ENCODE peak calls at places on chromosome X, in eight cellular contexts. J is lower lobe of right lung; C is PC-9; B is stomach; L is right lobe of liver; S is neural progenitor cell; W is CD8-positive, alpha-beta memory T cell; M is heart left ventricle. I is an unnamed sample. For H3K4me1, H3K9me3 and H3K27me3, the result is how much of the 10 kb centered on the place peaks cover.

GRCh38 chrX:102339312-102340298 is 92.6 kb downstream of the NXF2 start:
- DNase-seq in J (peak), C (no peak), B (no peak), L (no peak), S (no peak), W (peak), M (peak), I (no peak)

GRCh38 chrX:68831405-68832100 is 2.7 kb downstream of the EFNB1 start:
- DNase-seq in J (no peak), C (no peak), B (no peak), L (no peak), S (no peak), W (no peak), M (no peak), I (no peak)

GRCh38 chrX:69133561-69134542 is 31.4 kb downstream of the PJA1 start:
- DNase-seq in J (no peak), C (peak), B (no peak), L (no peak), S (peak), W (no peak), M (no peak), I (no peak)

GRCh38 chrX:30906726-30907125 is 17.7 kb upstream of the TAB3 start:
- DNase-seq in J (no peak), C (peak), B (no peak), L (no peak), S (no peak), W (no peak), M (no peak), I (no peak)

GRCh38 chrX:107683124-107683895 is 55.0 kb downstream of the PRPS1 start:
- DNase-seq in J (no peak), C (peak), B (peak), L (peak), S (no peak), W (no peak), M (no peak), I (no peak)

GRCh38 chrX:319579-320125 is 1.1 kb upstream of the GTPBP6 start:
- DNase-seq in J (peak), C (no peak), B (no peak), L (peak), S (peak), W (no peak), M (peak), I (peak)

GRCh38 chrX:16512401-16512776 is 137.6 kb upstream of the S100G start:
- DNase-seq in J (no peak), C (no peak), B (no peak), L (no peak), S (peak), W (no peak), M (no peak), I (no peak)

GRCh38 chrX:15188039-15188438 is 81.8 kb downstream of the ASB9 start:
- DNase-seq in J (no peak), C (no peak), B (no peak), L (no peak), S (no peak), W (no peak), M (no peak), I (no peak)

GRCh38 chrX:22095306-22095705 is 63.2 kb downstream of the PHEX start:
- DNase-seq in J (no peak), C (no peak), B (no peak), L (no peak), S (peak), W (no peak), M (no peak), I (no peak)

GRCh38 chrX:153638436-153639176 is 8.4 kb upstream of the DUSP9 start:
- DNase-seq in J (no peak), C (no peak), B (peak), L (no peak), S (no peak), W (no peak), M (no peak), I (no peak)

GRCh38 chrX:132272826-132273225 is 53.6 kb upstream of the RAP2C start:
- DNase-seq in J (no peak), C (no peak), B (no peak), L (no peak), S (no peak), W (no peak), M (no peak), I (no peak)

GRCh38 chrX:17376381-17377046 is 1.5 kb downstream of the NHS start:
- DNase-seq in J (no peak), C (peak), B (no peak), L (no peak), S (peak), W (no peak), M (no peak), I (no peak)

GRCh38 chrX:108811891-108812290 is 75.5 kb upstream of the IRS4 start:
- DNase-seq in J (no peak), C (no peak), B (no peak), L (no peak), S (peak), W (no peak), M (no peak), I (no peak)

GRCh38 chrX:70554081-70554480 is 109.4 kb downstream of the DLG3 start:
- DNase-seq in J (no peak), C (peak), B (no peak), L (no peak), S (no peak), W (no peak), M (no peak), I (no peak)

DNA sequence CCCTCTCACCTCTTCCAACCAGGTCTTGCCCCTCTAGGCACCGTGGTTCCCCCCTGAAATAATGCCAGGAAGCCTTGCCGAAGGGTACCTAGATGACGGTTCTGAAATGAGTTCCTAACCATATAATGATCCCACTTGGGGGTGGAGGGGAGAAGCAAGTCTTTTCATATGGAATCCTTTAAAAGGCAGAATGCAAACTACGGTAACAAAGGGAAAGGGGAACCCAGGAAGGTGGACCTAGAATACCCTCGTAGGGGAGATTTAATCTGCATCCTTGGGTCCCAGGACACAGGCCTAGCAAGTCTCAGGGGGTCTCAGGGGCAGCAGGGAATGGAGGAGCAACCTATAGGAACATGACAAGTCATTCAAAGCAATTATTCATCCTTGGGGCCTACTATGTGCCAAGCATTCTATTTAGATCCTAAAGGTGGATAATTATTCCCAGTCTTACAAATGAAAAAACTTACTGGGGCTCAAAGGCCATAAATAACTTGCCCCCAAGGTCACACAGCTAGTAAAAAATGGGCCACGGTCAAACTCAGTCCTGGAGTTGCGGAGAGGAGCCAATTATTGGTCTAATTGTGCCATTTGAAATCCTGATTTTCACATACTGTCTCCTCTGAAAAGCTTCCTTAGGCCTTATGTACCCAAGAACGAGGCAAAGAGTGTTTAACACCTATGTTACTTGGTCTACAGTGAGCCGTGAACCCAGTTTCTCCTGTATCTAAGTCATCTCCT is 8.8 kb downstream of the BCOR start:
- DNase-seq in J (no peak), C (no peak), B (no peak), L (no peak), S (no peak), W (no peak), M (no peak), I (no peak)
- H3K4me1 ChIP-seq in J (half or more), C (under half), B (half or more), L (under half), S (half or more), W (half or more), M (under half), I (under half)

DNA sequence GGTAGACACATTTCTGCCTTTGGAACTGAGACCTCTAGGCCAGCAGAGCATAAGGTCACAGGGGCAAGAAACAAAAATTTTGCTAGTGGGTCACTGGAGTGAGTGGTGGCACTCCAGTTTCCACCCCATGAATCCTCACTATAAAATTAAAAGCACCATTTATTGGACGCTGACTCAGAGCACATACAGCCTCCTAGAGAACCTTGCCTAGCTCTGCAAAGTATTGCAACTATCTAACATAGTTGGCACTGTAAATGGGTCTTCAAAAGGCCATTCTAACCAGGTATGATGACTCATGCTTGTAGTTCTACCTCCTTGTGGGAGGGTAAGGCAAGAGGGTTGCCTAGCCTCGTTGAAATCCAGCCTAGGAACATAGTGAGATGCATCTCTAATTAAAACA is 25.1 kb downstream of the RRAGB start:
- DNase-seq in J (no peak), C (peak), B (no peak), L (no peak), S (no peak), W (no peak), M (no peak), I (no peak)
- H3K9me3 ChIP-seq in J (under half), C (under half), B (under half), L (under half), S (under half), W (under half), M (under half), I (under half)

GRCh38 chrX:2693123-2693438 is 2.0 kb downstream of the CD99 start:
- DNase-seq in J (no peak), C (no peak), B (no peak), L (no peak), S (no peak), W (no peak), M (no peak), I (no peak)

GRCh38 chrX:2692221-2693122 is 1.4 kb downstream of the CD99 start:
- DNase-seq in J (peak), C (no peak), B (peak), L (no peak), S (peak), W (no peak), M (peak), I (no peak)

GRCh38 chrX:2691543-2692220 is 587 bp downstream of the CD99 start:
- DNase-seq in J (peak), C (no peak), B (peak), L (peak), S (peak), W (no peak), M (peak), I (peak)

GRCh38 chrX:2690856-2691542 is at the start of gene CD99:
- DNase-seq in J (peak), C (peak), B (peak), L (peak), S (peak), W (peak), M (peak), I (peak)

DNA sequence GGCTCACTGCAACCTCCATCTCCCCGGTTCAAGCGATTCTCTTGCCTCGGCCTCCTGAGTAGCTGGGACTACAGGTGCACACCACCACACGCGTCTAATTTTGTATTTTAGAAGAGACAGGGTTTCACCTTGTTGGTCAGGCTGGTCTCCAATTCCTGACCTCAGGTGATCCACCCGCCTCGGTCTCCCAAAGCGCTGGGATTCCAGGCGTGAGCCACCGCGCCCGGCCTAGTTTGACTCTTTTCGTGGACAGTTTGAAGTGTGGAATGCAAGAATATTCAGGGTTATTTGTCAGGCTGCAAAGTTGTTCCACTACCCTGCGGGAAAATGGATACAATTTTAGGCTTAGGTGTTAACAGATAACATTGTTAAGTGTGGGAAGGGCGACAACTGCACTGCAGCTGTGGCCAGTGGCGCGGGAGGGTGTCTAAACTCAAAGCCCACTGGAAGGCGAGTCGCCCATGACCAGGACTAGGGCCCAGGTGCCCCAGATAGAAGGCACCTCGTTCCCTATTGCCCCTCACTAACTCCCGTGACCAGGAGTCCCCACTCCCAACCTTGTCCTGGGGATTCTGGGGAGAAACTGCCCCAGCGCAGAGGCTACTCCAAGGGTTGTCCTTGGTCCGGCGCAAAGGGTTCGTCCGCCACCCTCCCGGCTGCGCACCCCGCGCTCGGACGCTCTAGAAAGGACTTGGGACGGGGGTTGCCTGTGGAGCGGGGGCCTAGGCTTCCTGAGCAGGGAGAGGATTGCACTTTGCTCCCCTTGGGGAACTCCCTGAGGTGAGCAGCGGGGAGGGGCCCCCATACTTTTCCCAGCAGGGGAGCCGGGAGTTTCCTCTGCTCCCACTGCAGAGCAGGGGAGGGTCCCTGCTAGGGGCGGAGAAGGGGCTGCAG is 1.1 kb upstream of the CD99 start:
- DNase-seq in J (no peak), C (no peak), B (no peak), L (peak), S (peak), W (no peak), M (no peak), I (peak)
- H3K27me3 ChIP-seq in J (under half), C (under half), B (under half), L (under half), S (under half), W (under half), M (under half), I (under half)

GRCh38 chrX:66002832-66003680 is 36.8 kb downstream of the VSIG4 start:
- DNase-seq in J (no peak), C (no peak), B (no peak), L (no peak), S (no peak), W (no peak), M (no peak), I (no peak)

GRCh38 chrX:66008403-66008970 is 31.4 kb downstream of the VSIG4 start:
- DNase-seq in J (no peak), C (no peak), B (no peak), L (no peak), S (no peak), W (no peak), M (no peak), I (no peak)

GRCh38 chrX:66004928-66005831 is 34.7 kb downstream of the VSIG4 start:
- DNase-seq in J (no peak), C (no peak), B (no peak), L (no peak), S (no peak), W (peak), M (no peak), I (no peak)

GRCh38 chrX:66007851-66008250 is 32.0 kb downstream of the VSIG4 start:
- DNase-seq in J (no peak), C (no peak), B (no peak), L (no peak), S (no peak), W (no peak), M (no peak), I (no peak)

DNA sequence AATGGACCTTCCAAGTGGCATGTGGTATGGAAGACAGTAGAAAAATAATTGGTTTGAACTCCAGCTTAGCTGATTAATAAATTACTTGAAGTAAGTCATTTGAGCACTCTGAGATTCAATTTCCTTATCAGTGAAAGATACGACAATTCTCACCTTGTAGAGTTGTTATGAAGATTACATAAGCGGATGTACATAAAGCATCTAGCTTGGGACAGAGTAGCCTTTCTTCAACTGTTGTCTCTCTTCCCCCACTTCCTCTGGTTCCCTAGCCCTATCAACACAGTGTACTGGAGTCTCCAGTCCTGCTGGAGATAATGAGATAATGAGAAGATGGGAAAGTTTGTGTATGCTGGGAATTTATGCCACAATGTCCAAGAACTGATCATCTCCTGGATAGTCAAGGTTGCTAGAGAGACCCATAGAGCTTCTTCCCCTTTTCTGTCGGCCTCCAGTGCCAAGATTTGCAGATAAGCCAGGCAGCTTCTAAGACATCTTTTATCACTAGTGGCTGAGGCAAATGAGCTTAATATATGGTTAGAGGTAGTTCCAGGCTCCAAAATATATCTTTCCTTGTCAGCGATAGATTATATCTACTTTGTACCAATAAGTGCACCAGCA is 33.9 kb downstream of the VSIG4 start:
- DNase-seq in J (no peak), C (no peak), B (no peak), L (no peak), S (no peak), W (no peak), M (no peak), I (no peak)
- H3K4me1 ChIP-seq in J (under half), C (under half), B (under half), L (under half), S (under half), W (half or more), M (under half), I (under half)

GRCh38 chrX:82230013-82230412 is 1028.1 kb downstream of the SH3BGRL start:
- DNase-seq in J (no peak), C (no peak), B (no peak), L (no peak), S (no peak), W (no peak), M (no peak), I (no peak)

GRCh38 chrX:82237328-82237727 is 1035.4 kb downstream of the SH3BGRL start:
- DNase-seq in J (no peak), C (no peak), B (no peak), L (no peak), S (no peak), W (no peak), M (no peak), I (no peak)

GRCh38 chrX:82232679-82233078 is 1030.8 kb downstream of the SH3BGRL start:
- DNase-seq in J (no peak), C (no peak), B (no peak), L (no peak), S (no peak), W (no peak), M (no peak), I (no peak)
- H3K9me3 ChIP-seq in J (under half), C (under half), B (under half), L (under half), S (under half), W (under half), M (under half), I (under half)

DNA sequence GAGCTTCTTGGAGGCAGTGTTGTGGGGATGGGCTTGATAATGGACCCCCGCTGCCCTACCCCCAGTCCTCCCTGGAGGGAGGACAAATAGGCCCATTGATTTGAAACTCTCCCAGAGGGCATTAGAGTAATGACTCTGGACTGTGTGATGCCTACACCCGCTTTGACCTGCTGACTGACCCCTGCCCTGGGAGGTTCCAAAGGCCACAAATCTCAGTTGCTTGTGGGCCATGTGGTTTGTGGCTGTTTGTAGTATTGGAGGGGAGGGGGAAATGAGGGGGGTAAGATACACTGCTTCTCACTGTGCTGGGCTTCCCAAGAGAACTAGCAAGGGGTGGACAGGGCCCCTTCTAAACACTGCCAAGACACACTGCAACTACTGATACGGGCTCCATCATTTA is 27.6 kb upstream of the BCORL1 start:
- DNase-seq in J (no peak), C (no peak), B (no peak), L (peak), S (no peak), W (no peak), M (no peak), I (no peak)
- H3K27me3 ChIP-seq in J (under half), C (under half), B (under half), L (under half), S (under half), W (under half), M (under half), I (under half)

GRCh38 chrX:1452497-1453389 is at the start of gene ASMTL:
- DNase-seq in J (peak), C (peak), B (peak), L (peak), S (peak), W (peak), M (peak), I (peak)

GRCh38 chrX:1453951-1454785 is 1.5 kb upstream of the ASMTL start:
- DNase-seq in J (peak), C (peak), B (peak), L (peak), S (peak), W (peak), M (peak), I (peak)

GRCh38 chrX:1451676-1452496 is 823 bp downstream of the ASMTL start:
- DNase-seq in J (no peak), C (no peak), B (peak), L (peak), S (peak), W (no peak), M (no peak), I (peak)

GRCh38 chrX:1451251-1451675 is 1.4 kb downstream of the ASMTL start:
- DNase-seq in J (no peak), C (no peak), B (no peak), L (peak), S (no peak), W (no peak), M (no peak), I (peak)

GRCh38 chrX:1453390-1453783 is 678 bp upstream of the ASMTL start:
- DNase-seq in J (peak), C (peak), B (no peak), L (peak), S (no peak), W (peak), M (no peak), I (no peak)
- H3K4me1 ChIP-seq in J (under half), C (under half), B (under half), L (under half), S (under half), W (under half), M (under half), I (under half)

DNA sequence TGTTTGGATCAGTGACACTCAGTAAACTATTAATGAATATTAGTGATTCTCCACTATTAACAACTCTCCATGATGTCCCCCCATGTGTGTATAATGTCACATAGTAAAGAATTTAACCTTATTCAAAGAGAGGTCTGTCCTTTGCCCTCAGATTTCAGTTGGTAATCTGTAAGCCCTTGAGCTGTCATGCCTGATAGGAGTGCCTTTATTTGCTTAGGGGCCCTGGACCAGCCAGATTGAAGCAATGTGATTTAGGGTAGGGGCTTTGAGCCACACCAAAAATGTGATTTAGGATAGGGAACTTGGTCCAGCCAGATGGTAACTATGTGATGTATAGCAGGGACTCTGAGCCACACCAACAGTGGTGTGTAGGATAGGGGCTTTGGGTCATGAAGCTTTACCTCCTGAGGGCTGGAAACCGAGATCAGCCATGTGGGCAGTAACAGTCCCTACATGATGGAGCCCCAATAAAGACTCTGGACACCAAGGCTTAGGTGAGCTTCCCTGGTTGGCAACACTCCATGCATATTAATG is 44.3 kb upstream of the PAGE4 start:
- DNase-seq in J (no peak), C (no peak), B (no peak), L (no peak), S (no peak), W (no peak), M (no peak), I (no peak)
- H3K9me3 ChIP-seq in J (under half), C (under half), B (under half), L (under half), S (under half), W (under half), M (under half), I (under half)

I was measured in pancreas.